ENCODE peak calls at places on chromosomes 12 and 14, in five cellular contexts. O, K, E, H and G are unnamed samples. For H3K9me3, the result is how much of the 10 kb centered on the place peaks cover.

GRCh38 chr14:60532442-60532841 is 23.5 kb downstream of the SIX6 start:
- DNase-seq in O (no peak), H (no peak), K (no peak), E (no peak), G (no peak)

GRCh38 chr12:56221233-56221756 is 427 bp downstream of the RNF41 start:
- DNase-seq in O (peak), H (peak), E (peak), K (peak), G (no peak)

GRCh38 chr14:80491562-80492139 is 280.3 kb upstream of the DIO2 start:
- DNase-seq in E (no peak), K (peak), O (no peak), H (no peak), G (no peak)

GRCh38 chr12:121525411-121525810 is 55.4 kb downstream of the KDM2B start:
- DNase-seq in H (no peak), O (no peak), E (no peak), K (no peak), G (no peak)

GRCh38 chr14:73236157-73236556 is 1.1 kb upstream of the PAPLN start:
- DNase-seq in E (no peak), H (no peak), K (no peak), O (no peak), G (no peak)

GRCh38 chr14:104746951-104747481 is 5.9 kb upstream of the SIVA1 start:
- DNase-seq in K (peak), O (peak), H (no peak), E (peak), G (no peak)

GRCh38 chr12:94831081-94831747 is 172.3 kb downstream of the NDUFA12 start:
- DNase-seq in K (no peak), E (no peak), O (no peak), H (no peak), G (no peak)

GRCh38 chr12:20319374-20319773 is 49.0 kb upstream of the PDE3A start:
- DNase-seq in H (no peak), K (no peak), E (no peak), O (no peak), G (no peak)

GRCh38 chr12:52436000-52436827 is 2.0 kb upstream of the KRT75 start:
- DNase-seq in K (no peak), E (no peak), O (peak), H (no peak), G (no peak)

GRCh38 chr12:107435520-107435919 is 250.1 kb upstream of the PWP1 start:
- DNase-seq in H (no peak), O (no peak), K (no peak), E (no peak), G (no peak)

GRCh38 chr14:79177106-79177505 is 1006.9 kb downstream of the NRXN3 start:
- DNase-seq in O (no peak), K (no peak), H (no peak), E (no peak), G (no peak)

GRCh38 chr14:61126083-61126962 is 145.3 kb downstream of the SLC38A6 start:
- DNase-seq in E (no peak), O (no peak), K (peak), H (no peak), G (no peak)

GRCh38 chr14:83520837-83521236 is 1987.2 kb upstream of the SEL1L start:
- DNase-seq in E (no peak), K (peak), O (no peak), H (no peak), G (no peak)

GRCh38 chr12:108597559-108598471 is at the start of gene TMEM119:
- DNase-seq in K (peak), O (no peak), H (no peak), E (peak), G (peak)

GRCh38 chr12:94706250-94706661 is 55.9 kb upstream of the TMCC3 start:
- DNase-seq in K (no peak), O (no peak), E (no peak), H (no peak), G (no peak)

GRCh38 chr14:25006961-25007795 is 42.8 kb downstream of the STXBP6 start:
- DNase-seq in H (peak), E (no peak), O (no peak), K (peak), G (no peak)

GRCh38 chr14:56741325-56741724 is 69.0 kb downstream of the OTX2 start:
- DNase-seq in E (no peak), K (no peak), O (no peak), H (no peak), G (no peak)

GRCh38 chr12:10143205-10143604 is 13.2 kb upstream of the CLEC7A start:
- DNase-seq in O (no peak), K (no peak), H (no peak), E (no peak), G (no peak)

GRCh38 chr12:70645494-70646317 is 8.5 kb upstream of the PTPRB start:
- DNase-seq in E (peak), K (peak), H (peak), O (peak), G (no peak)

GRCh38 chr14:52366796-52367315 is 52.7 kb downstream of the PTGER2 start:
- DNase-seq in E (no peak), K (no peak), H (no peak), O (no peak), G (no peak)

GRCh38 chr14:71169861-71170260 is 262.6 kb downstream of the PCNX1 start:
- DNase-seq in O (no peak), E (no peak), H (no peak), K (no peak), G (no peak)
- TF ChIP-seq CTCF in O (no peak), E (no peak), H (no peak), K (no peak), G (no peak)

GRCh38 chr12:109722753-109723109 is 9.1 kb downstream of the FAM222A start:
- DNase-seq in E (no peak), H (no peak), K (no peak), O (no peak), G (no peak)
- H3K27ac ChIP-seq in E (peak), H (no peak), K (no peak), O (peak), G (no peak)

DNA sequence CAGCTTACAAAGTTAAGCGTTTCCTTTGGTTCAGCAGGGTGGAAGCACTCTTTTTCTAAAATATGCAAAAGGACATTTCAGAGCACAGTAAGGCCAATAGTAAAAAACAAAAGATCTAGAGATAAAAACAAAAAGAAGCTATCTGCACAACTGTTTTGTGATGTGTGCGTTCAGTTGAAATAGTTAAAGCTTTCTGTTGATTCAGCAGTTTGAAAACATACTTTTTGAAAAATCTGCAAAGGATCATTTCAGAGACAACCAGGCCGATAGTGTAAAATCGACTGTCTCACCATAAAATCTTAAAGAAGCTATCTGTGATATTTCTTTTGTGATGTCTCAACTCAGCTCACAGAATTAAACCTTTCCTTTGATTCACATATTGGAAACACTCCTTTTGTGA is 300.0 kb upstream of the ALG10B start:
- DNase-seq in E (no peak), H (no peak), O (no peak), K (no peak), G (no peak)
- H3K9me3 ChIP-seq in E (under half), H (under half), O (under half), K (under half), G (under half)

GRCh38 chr12:62602445-62603060 is 135.9 kb downstream of the MON2 start:
- DNase-seq in K (peak), H (peak), O (peak), E (peak), G (peak)

GRCh38 chr12:62603811-62604098 is 137.1 kb downstream of the MON2 start:
- DNase-seq in K (no peak), E (no peak), O (no peak), H (no peak), G (no peak)

GRCh38 chr12:62600038-62600437 is 133.4 kb downstream of the MON2 start:
- DNase-seq in O (no peak), E (no peak), K (peak), H (peak), G (no peak)

GRCh38 chr12:62603061-62603810 is 136.6 kb downstream of the MON2 start:
- DNase-seq in H (peak), E (peak), K (peak), O (peak), G (peak)

GRCh38 chr12:62601765-62602444 is 135.3 kb downstream of the MON2 start:
- DNase-seq in H (no peak), O (peak), E (no peak), K (peak), G (no peak)
- TF ChIP-seq CTCF in H (no peak), O (no peak), E (no peak), K (no peak), G (no peak)